ENCODE peak calls at places on chromosomes 16 and 17, in nine cellular contexts. R is CD4-positive, alpha-beta T cell; E is fibroblast of pulmonary artery; Y is mesothelial cell of epicardium; O is psoas muscle; C is breast epithelium; N is progenitor cell of endocrine pancreas; K is CD8-positive, alpha-beta T cell; U is Peyer's patch. X is an unnamed sample.

GRCh38 chr16:79845734-79846135 is 245.2 kb upstream of the MAF start:
- DNase-seq in R (no peak), E (no peak), Y (no peak), O (no peak), C (no peak), N (no peak), K (no peak), U (no peak), X (no peak)

GRCh38 chr17:79693419-79693818 is 37.3 kb upstream of the ENPP7 start:
- DNase-seq in R (no peak), E (no peak), Y (no peak), O (no peak), C (no peak), N (no peak), K (no peak), U (no peak), X (no peak)

GRCh38 chr17:48735057-48735341 is 6.4 kb upstream of the HOXB13 start:
- DNase-seq in R (no peak), E (no peak), Y (no peak), O (no peak), C (no peak), N (no peak), K (no peak), U (no peak), X (no peak)

GRCh38 chr16:86500708-86501510 is 9.4 kb upstream of the FOXF1 start:
- DNase-seq in R (no peak), E (no peak), Y (no peak), O (no peak), C (no peak), N (no peak), K (no peak), U (no peak), X (no peak)

GRCh38 chr17:27400991-27401390 is 55.3 kb upstream of the KSR1 start:
- DNase-seq in R (no peak), E (no peak), Y (no peak), O (no peak), C (no peak), N (no peak), K (no peak), U (no peak), X (no peak)

GRCh38 chr16:11052080-11052808 is 107.9 kb downstream of the CLEC16A start:
- DNase-seq in R (no peak), E (no peak), Y (no peak), O (no peak), C (no peak), N (no peak), K (no peak), U (peak), X (no peak)

GRCh38 chr16:80103463-80103862 is 437.3 kb upstream of the DYNLRB2 start:
- DNase-seq in R (no peak), E (no peak), Y (no peak), O (no peak), C (no peak), N (no peak), K (no peak), U (no peak), X (no peak)

GRCh38 chr17:10033449-10033848 is 128.4 kb upstream of the RCVRN start:
- DNase-seq in R (no peak), E (no peak), Y (no peak), O (no peak), C (no peak), N (no peak), K (no peak), U (no peak), X (no peak)

GRCh38 chr17:27846042-27846655 is 45.8 kb upstream of the NOS2 start:
- DNase-seq in R (peak), E (no peak), Y (no peak), O (no peak), C (no peak), N (no peak), K (no peak), U (peak), X (no peak)

GRCh38 chr16:12406840-12407690 is 396.6 kb downstream of the CPPED1 start:
- DNase-seq in R (no peak), E (peak), Y (no peak), O (no peak), C (no peak), N (no peak), K (no peak), U (no peak), X (no peak)

GRCh38 chr16:89020068-89020924 is 43.3 kb upstream of the CBFA2T3 start:
- DNase-seq in R (no peak), E (no peak), Y (no peak), O (no peak), C (no peak), N (no peak), K (no peak), U (no peak), X (no peak)

GRCh38 chr16:20004931-20005330 is 68.8 kb downstream of the GPR139 start:
- DNase-seq in R (no peak), E (no peak), Y (no peak), O (no peak), C (no peak), N (no peak), K (no peak), U (no peak), X (no peak)

GRCh38 chr16:54136276-54136625 is 150.3 kb downstream of the IRX3 start:
- DNase-seq in R (no peak), E (peak), Y (no peak), O (no peak), C (no peak), N (no peak), K (no peak), U (no peak), X (no peak)

GRCh38 chr16:75377971-75378386 is 55.3 kb downstream of the CFDP1 start:
- DNase-seq in R (no peak), E (peak), Y (no peak), O (no peak), C (peak), N (no peak), K (no peak), U (no peak), X (no peak)

GRCh38 chr17:31515226-31515759 is 123.8 kb downstream of the RAB11FIP4 start:
- DNase-seq in R (no peak), E (no peak), Y (no peak), O (no peak), C (no peak), N (no peak), K (no peak), U (no peak), X (no peak)

GRCh38 chr16:77273815-77274214 is 74.6 kb downstream of the SYCE1L start:
- DNase-seq in R (no peak), E (no peak), Y (no peak), O (no peak), C (no peak), N (no peak), K (no peak), U (no peak), X (no peak)

GRCh38 chr17:11251561-11252107 is 10.6 kb downstream of the SHISA6 start:
- DNase-seq in R (no peak), E (no peak), Y (no peak), O (no peak), C (no peak), N (no peak), K (no peak), U (no peak), X (no peak)
- TF ChIP-seq CTCF in R (no peak), E (no peak), Y (peak), O (no peak), C (no peak), N (no peak), K (no peak), U (no peak), X (no peak)

GRCh38 chr17:81914103-81914850 is 3.1 kb upstream of the PCYT2 start:
- DNase-seq in R (no peak), E (no peak), Y (no peak), O (no peak), C (no peak), N (no peak), K (no peak), U (no peak), X (no peak)
- TF ChIP-seq CTCF in R (no peak), E (no peak), Y (no peak), O (no peak), C (no peak), N (no peak), K (no peak), U (no peak), X (no peak)

DNA sequence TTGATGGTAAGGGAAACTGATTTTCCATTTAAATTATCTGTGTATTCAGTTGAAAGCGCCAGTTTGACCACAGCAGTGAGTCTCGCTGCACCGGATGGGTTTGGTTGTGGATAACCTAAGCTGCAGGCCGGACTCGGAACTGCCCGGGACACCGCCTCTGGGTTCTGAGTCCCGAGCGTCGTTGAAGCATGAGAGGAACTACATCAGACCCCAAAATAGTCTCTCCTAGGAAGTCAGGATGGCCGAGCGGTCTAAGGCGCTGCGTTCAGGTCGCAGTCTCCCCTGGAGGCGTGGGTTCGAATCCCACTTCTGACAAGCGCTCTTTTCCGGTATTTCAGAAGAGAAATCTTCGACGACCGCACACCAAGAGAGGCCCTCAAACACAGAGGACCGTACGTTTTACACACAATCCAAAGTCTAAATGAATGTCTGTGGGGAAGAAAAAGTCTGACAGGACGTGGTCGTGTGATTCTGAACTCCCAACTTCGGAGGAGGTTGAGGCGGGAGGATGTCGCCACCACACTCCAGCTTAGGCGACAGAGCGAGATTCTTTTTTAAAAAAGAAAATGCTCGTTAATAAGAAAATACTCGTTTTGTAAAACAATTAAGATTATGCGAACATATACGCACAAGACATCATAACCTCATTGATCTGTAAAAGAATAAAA is 15.4 kb upstream of the PLLP start:
- DNase-seq in R (peak), E (peak), Y (peak), O (peak), C (peak), N (peak), K (peak), U (peak), X (peak)
- TF ChIP-seq CTCF in R (no peak), E (no peak), Y (no peak), O (peak), C (peak), N (peak), K (no peak), U (no peak), X (peak)

DNA sequence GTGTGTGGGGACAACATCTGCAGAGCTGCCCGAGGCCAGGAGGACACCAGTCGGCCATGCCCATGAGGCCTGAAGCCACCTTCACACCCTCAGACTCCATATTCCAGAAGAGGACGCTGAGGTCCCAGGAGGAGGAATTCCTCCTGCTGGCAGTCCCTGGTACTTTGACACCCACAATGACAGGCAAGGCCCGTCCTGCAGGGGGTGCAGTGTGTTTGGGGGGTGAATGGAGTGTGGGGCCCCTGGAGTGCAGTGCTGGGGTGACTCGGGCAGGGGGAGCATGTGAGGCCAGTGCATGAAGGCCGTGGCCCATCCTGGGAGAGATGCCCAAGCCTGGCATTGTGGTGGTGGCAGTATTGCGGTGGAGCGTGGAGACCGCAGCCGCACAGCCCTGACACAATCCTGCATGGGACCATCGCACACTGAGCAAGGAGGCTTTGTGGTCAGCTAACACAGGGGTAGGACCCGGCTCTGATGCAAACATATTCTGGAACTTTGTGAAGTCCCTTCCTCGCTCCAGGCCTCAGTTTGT is 52.2 kb downstream of the ZDHHC7 start:
- DNase-seq in R (no peak), E (no peak), Y (no peak), O (no peak), C (no peak), N (no peak), K (no peak), U (no peak), X (no peak)
- TF ChIP-seq CTCF in R (no peak), E (peak), Y (peak), O (no peak), C (no peak), N (peak), K (no peak), U (no peak), X (peak)

DNA sequence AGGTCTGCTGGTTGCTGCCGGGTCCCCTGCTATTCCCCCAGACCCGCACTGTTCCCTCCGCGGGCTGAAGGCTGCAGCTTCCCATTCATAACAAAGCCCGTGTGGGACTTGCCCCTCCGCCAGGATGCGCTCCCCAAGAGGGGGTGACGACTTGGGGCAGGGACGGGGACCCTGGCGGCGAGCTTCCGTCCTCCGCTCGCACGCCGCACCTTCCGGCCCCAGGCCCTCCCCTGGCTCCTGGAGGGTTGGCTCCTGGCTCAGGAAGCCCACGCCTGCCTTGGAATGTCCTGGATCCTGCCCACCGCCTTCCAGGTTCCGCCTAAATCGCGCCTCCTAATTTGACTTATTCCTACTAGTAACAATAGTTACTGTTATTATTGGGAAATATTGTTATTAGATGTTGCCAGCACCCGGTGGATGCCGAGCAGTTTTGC is 1.1 kb upstream of the TFAP4 start:
- DNase-seq in R (no peak), E (peak), Y (peak), O (peak), C (peak), N (no peak), K (no peak), U (peak), X (peak)
- TF ChIP-seq CTCF in R (peak), E (no peak), Y (no peak), O (peak), C (peak), N (peak), K (no peak), U (peak), X (peak)

GRCh38 chr17:32588982-32589381 is 102.2 kb downstream of the CDK5R1 start:
- DNase-seq in R (no peak), E (no peak), Y (no peak), O (no peak), C (no peak), N (no peak), K (no peak), U (no peak), X (no peak)
- TF ChIP-seq CTCF in R (no peak), E (no peak), Y (peak), O (no peak), C (no peak), N (peak), K (no peak), U (no peak), X (peak)

GRCh38 chr16:29736112-29736511 is 9.7 kb downstream of the C16orf54 start:
- DNase-seq in R (no peak), E (no peak), Y (no peak), O (no peak), C (no peak), N (no peak), K (no peak), U (no peak), X (no peak)
- TF ChIP-seq CTCF in R (no peak), E (peak), Y (no peak), O (no peak), C (no peak), N (peak), K (no peak), U (no peak), X (peak)

GRCh38 chr17:14118951-14119350 is 49.6 kb downstream of the COX10 start:
- DNase-seq in R (no peak), E (no peak), Y (no peak), O (no peak), C (no peak), N (no peak), K (no peak), U (no peak), X (no peak)
- TF ChIP-seq CTCF in R (no peak), E (no peak), Y (no peak), O (no peak), C (no peak), N (no peak), K (no peak), U (no peak), X (no peak)

X was measured in type B pancreatic cell.